ENCODE peak calls at places on chromosomes 16 and 17, in eight cellular contexts. D is heart right ventricle; W is CD8-positive, alpha-beta T cell; V is pancreas; S is heart left ventricle; X is breast epithelium; T is upper lobe of right lung; A is HCT116. E is an unnamed sample.

GRCh38 chr17:4812690-4813089 is 5.7 kb downstream of the PLD2 start:
- DNase-seq in D (no peak), A (no peak), T (no peak), W (no peak), X (no peak), S (peak; percentile 29), V (peak; percentile 5), E (no peak)

GRCh38 chr17:78785663-78786057 is 3.6 kb upstream of the CYTH1 start:
- DNase-seq in W (no peak), V (no peak), T (peak; percentile 3), D (no peak), X (no peak), A (no peak), S (no peak), E (no peak)

GRCh38 chr17:81365601-81366585 is 29.4 kb upstream of the BAHCC1 start:
- DNase-seq in W (no peak), A (peak; percentile 89), X (peak; percentile 93), V (peak; percentile 99), T (peak; percentile 93), S (no peak), D (no peak), E (peak; percentile 85)

GRCh38 chr16:4680673-4681470 is 12.5 kb upstream of the NUDT16L1 start:
- DNase-seq in D (peak; percentile 79), X (peak; percentile 36), T (peak; percentile 80), A (no peak), W (no peak), S (peak; percentile 84), V (peak; percentile 72), E (no peak)

GRCh38 chr17:6084226-6085161 is 14.3 kb downstream of the WSCD1 start:
- DNase-seq in V (no peak), T (no peak), X (no peak), W (no peak), D (no peak), S (no peak), A (no peak), E (no peak)

GRCh38 chr16:49639739-49640388 is 216.0 kb downstream of the ZNF423 start:
- DNase-seq in A (no peak), W (no peak), S (peak; percentile 85), V (no peak), T (no peak), X (no peak), D (peak; percentile 76), E (no peak)

GRCh38 chr17:30336369-30337171 is 2.7 kb upstream of the TMIGD1 start:
- DNase-seq in A (peak; percentile 79), S (no peak), T (no peak), W (peak; percentile 59), D (no peak), X (no peak), V (no peak), E (no peak)

GRCh38 chr16:65546353-65546791 is 424.5 kb upstream of the CDH11 start:
- DNase-seq in S (no peak), T (no peak), D (no peak), V (no peak), A (no peak), W (no peak), X (no peak), E (no peak)

GRCh38 chr17:37483311-37484039 is 6.2 kb upstream of the DUSP14 start:
- DNase-seq in W (no peak), D (no peak), T (no peak), A (no peak), X (no peak), V (no peak), S (no peak), E (no peak)

GRCh38 chr16:47110939-47111338 is 32.8 kb downstream of the NETO2 start:
- DNase-seq in D (no peak), X (no peak), A (no peak), V (no peak), T (no peak), S (no peak), W (no peak), E (no peak)

GRCh38 chr17:40560592-40561293 is 4.5 kb downstream of the CCR7 start:
- DNase-seq in D (no peak), W (peak; percentile 75), X (no peak), V (peak; percentile 23), S (no peak), A (no peak), T (peak; percentile 48), E (no peak)

GRCh38 chr17:76446449-76447231 is 6.3 kb downstream of the UBE2O start:
- DNase-seq in W (no peak), A (peak; percentile 75), V (no peak), T (no peak), D (no peak), X (no peak), S (no peak), E (no peak)

GRCh38 chr17:8941980-8942617 is 23.4 kb downstream of the PIK3R5 start:
- DNase-seq in D (no peak), S (peak; percentile 63), V (no peak), X (no peak), T (no peak), W (peak; percentile 64), A (no peak), E (no peak)

GRCh38 chr17:8944083-8944482 is 21.4 kb downstream of the PIK3R5 start:
- DNase-seq in D (no peak), W (no peak), A (no peak), V (no peak), S (no peak), T (no peak), X (no peak), E (no peak)

GRCh38 chr17:8940866-8941471 is 24.5 kb downstream of the PIK3R5 start:
- DNase-seq in S (no peak), V (no peak), D (no peak), X (no peak), A (no peak), T (no peak), W (peak; percentile 48), E (no peak)

GRCh38 chr17:8941520-8941919 is 24.0 kb downstream of the PIK3R5 start:
- DNase-seq in V (no peak), T (peak; percentile 75), S (peak; percentile 74), D (no peak), W (peak; percentile 67), X (no peak), A (no peak), E (no peak)

DNA sequence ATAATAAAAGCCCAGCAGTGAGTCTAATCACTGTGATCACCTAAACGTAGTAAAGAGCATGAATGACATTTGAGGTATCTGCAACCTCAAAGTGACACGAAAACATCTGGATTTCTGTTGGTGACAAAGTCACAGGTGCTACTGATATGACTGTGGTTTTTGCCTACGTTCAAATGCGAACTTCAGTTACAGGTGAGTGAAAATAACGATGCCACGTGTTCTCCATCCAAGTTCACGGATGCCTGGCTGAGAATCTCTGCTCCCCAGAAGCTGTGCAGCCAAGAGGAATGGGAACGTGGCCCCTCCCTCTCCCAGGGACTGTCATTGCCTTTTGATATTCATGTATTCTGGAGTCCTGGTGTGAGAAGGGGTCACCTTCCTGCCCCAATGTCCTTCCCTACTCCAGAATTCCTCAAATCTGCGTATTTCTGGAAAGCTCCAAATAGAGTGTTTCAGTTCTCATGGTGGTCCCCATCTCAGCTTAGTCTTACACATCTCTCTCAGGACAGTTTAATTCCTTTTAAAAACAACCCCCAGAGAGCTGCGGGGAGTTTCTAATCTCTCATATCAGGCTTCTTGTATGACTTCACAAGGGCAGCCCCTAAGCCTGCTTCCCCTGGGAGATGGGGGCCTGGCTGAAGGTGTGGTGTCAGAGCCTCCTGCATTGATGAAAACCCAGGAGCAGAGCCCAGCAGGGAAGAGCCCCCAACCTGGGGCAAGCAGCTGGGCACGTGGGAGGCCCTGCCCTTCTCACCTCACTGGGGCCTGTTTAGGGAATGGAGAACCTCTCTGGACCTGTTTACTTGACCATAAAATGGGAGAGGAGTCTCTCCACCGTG is 25.8 kb downstream of the PIK3R5 start:
- DNase-seq in W (no peak), A (no peak), V (no peak), T (no peak), X (no peak), S (no peak), D (no peak), E (no peak)
- H3K4me3 ChIP-seq in W (no peak overlapping the region), A (no peak overlapping the region), V (no peak overlapping the region), T (no peak overlapping the region), X (no peak overlapping the region), S (no peak overlapping the region), D (no peak overlapping the region), E (no peak overlapping the region)

GRCh38 chr17:65634533-65634932 is 73.1 kb upstream of the AXIN2 start:
- DNase-seq in A (no peak), S (no peak), V (no peak), T (no peak), W (no peak), D (no peak), X (no peak), E (no peak)
- H3K4me1 ChIP-seq in A (no peaks in the 10 kb centered on the region), S (peaks cover 9% of the 10 kb centered on the region), V (peaks cover 34% of the 10 kb centered on the region), T (peaks cover 18% of the 10 kb centered on the region), W (no peaks in the 10 kb centered on the region), D (peaks cover 3% of the 10 kb centered on the region), X (no peaks in the 10 kb centered on the region), E (peaks cover 6% of the 10 kb centered on the region)

GRCh38 chr16:10552998-10553491 is 27.4 kb downstream of the EMP2 start:
- DNase-seq in T (peak; percentile 68), V (no peak), D (peak; percentile 60), S (peak; percentile 70), W (peak; percentile 33), A (no peak), X (no peak), E (peak; percentile 34)

GRCh38 chr16:10552281-10552680 is 28.1 kb downstream of the EMP2 start:
- DNase-seq in V (no peak), T (no peak), A (no peak), W (no peak), D (no peak), X (no peak), S (no peak), E (no peak)

GRCh38 chr16:10548404-10548803 is 32.0 kb downstream of the EMP2 start:
- DNase-seq in V (no peak), S (no peak), A (no peak), D (no peak), W (no peak), T (no peak), X (no peak), E (no peak)

GRCh38 chr16:10554569-10554968 is 25.8 kb downstream of the EMP2 start:
- DNase-seq in X (no peak), D (no peak), W (no peak), V (no peak), T (no peak), A (no peak), S (no peak), E (no peak)

GRCh38 chr16:10551881-10552280 is 28.5 kb downstream of the EMP2 start:
- DNase-seq in T (no peak), X (no peak), S (no peak), D (no peak), W (no peak), A (no peak), V (no peak), E (no peak)
- H3K4me3 ChIP-seq in T (no peak overlapping the region), X (no peak overlapping the region), S (no peak overlapping the region), D (no peak overlapping the region), W (no peak overlapping the region), A (no peak overlapping the region), V (no peak overlapping the region), E (no peak overlapping the region)

DNA sequence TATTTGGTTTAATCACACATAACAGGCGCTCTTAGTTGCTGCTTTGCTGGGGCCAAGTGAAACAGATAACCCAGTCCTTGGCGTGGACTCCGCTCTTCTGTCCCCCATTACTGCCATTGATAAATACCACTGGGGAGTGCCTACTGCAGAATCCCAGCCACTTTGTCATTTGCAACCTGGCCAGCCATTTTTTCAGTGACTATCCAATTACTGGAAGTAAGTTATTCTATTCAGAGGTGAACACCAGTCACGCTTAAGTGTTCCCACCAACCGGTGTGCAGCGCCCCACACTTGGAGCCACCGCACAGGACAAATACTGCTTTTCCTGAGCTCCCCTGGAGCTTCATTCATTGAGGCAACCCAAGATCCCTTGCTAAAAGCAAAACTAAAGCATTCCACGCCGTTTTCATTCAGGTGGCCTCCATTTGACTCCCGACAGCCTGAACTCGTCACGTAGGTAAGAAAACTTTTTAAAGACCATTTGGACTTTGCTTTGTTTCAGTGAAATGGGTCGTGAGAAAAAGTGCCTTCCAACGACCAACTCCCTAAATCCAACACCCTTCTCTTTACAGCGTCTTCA is 1.8 kb downstream of the USP7 start:
- DNase-seq in X (no peak), T (no peak), A (no peak), V (no peak), D (no peak), W (no peak), S (no peak), E (no peak)
- H3K4me1 ChIP-seq in X (no peaks in the 10 kb centered on the region), T (peaks cover 57% of the 10 kb centered on the region), A (peaks cover 70% of the 10 kb centered on the region), V (peaks cover 39% of the 10 kb centered on the region), D (peaks cover 25% of the 10 kb centered on the region), W (peaks cover 51% of the 10 kb centered on the region), S (peaks cover 58% of the 10 kb centered on the region), E (peaks cover 54% of the 10 kb centered on the region)